ENCODE peak calls at places on chromosomes 6 and 20, in eight cellular contexts. S, Y, E, O, G, D, U and J are unnamed samples.
A peak's percentile ranks its signal among the peaks of the same experiment; 100 is the strongest.

GRCh38 chr6:50922579-50923525 is 104.2 kb downstream of the TFAP2B start:
- DNase-seq in S (no peak), Y (no peak), E (no peak), O (no peak), G (no peak), D (no peak), U (no peak), J (no peak)

GRCh38 chr20:49941456-49941855 is 5.3 kb downstream of the RNF114 start:
- DNase-seq in S (no peak), Y (no peak), E (peak; percentile 1), O (no peak), G (no peak), D (no peak), U (peak; percentile 40), J (no peak)

GRCh38 chr20:62216636-62217566 is 3.2 kb downstream of the HRH3 start:
- DNase-seq in S (no peak), Y (no peak), E (no peak), O (no peak), G (no peak), D (no peak), U (no peak), J (no peak)

GRCh38 chr6:42963855-42964605 is 3.5 kb downstream of the GNMT start:
- DNase-seq in S (peak; percentile 63), Y (no peak), E (no peak), O (no peak), G (no peak), D (no peak), U (no peak), J (no peak)

GRCh38 chr6:121666809-121667208 is 231.4 kb downstream of the GJA1 start:
- DNase-seq in S (peak; percentile 51), Y (peak; percentile 60), E (no peak), O (no peak), G (no peak), D (no peak), U (no peak), J (no peak)

GRCh38 chr20:15637971-15638754 is 935.1 kb downstream of the KIF16B start:
- DNase-seq in S (no peak), Y (no peak), E (no peak), O (no peak), G (no peak), D (peak; percentile 39), U (no peak), J (no peak)

GRCh38 chr6:15247750-15248450 is 2.0 kb downstream of the JARID2 start:
- DNase-seq in S (peak; percentile 54), Y (no peak), E (peak; percentile 80), O (no peak), G (peak; percentile 73), D (peak; percentile 36), U (peak; percentile 92), J (peak; percentile 15)

GRCh38 chr6:96939019-96939805 is 14.7 kb downstream of the KLHL32 start:
- DNase-seq in S (peak; percentile 28), Y (peak; percentile 67), E (no peak), O (no peak), G (no peak), D (no peak), U (no peak), J (no peak)

DNA sequence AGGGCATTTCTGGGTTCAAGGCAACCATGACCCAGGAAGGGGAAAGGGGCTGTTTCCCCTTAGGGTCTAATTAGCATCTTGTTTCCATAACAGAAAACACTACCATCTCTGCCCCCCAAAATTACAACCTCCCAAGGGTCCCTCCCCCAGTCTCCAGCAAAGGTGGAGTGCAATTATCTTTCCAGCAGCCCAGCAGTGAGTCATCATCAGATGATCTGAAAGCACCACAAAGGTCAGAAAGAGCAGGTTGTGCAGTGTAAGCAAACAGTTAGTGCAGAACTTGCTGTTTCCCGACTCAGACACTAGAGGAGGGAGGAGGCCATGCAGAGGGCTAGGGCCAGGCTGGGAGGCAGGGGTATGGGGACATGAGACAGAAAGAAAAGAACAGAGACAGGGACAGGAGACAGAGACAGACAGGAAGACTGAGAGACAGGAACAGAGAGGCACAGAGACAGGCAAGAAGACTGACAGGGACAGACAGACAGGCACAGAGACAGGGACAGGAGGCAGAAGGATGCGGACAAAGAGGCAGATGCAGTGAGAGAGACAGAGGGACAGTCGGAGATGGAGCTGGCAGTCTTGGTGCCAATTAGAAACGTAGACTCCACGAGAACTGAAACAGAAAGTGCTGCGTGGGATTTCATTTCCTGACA is 62.5 kb downstream of the PYGB start:
- DNase-seq in S (peak; percentile 95), Y (peak; percentile 73), E (peak; percentile 85), O (peak; percentile 67), G (no peak), D (no peak), U (no peak), J (peak; percentile 37)
- H3K4me3 ChIP-seq in S (peak overlapping the region; percentile 26), Y (peak overlapping the region; percentile 25), E (peak overlapping the region; percentile 0), O (peak overlapping the region; percentile 55), G (peak overlapping the region; percentile 15), D (no peak overlapping the region), U (no peak overlapping the region), J (peak overlapping the region; percentile 39)

GRCh38 chr20:34302723-34303528 is at the start of gene AHCY:
- DNase-seq in S (peak; percentile 98), Y (peak; percentile 95), E (peak; percentile 98), O (peak; percentile 82), G (peak; percentile 93), D (peak; percentile 98), U (peak; percentile 99), J (peak; percentile 84)
- TF ChIP-seq POLR2A in S (peak; percentile 89), Y (peak; percentile 47), E (no peak), O (peak; percentile 90), G (peak; percentile 63), D (peak; percentile 80), U (no peak), J (no peak)

DNA sequence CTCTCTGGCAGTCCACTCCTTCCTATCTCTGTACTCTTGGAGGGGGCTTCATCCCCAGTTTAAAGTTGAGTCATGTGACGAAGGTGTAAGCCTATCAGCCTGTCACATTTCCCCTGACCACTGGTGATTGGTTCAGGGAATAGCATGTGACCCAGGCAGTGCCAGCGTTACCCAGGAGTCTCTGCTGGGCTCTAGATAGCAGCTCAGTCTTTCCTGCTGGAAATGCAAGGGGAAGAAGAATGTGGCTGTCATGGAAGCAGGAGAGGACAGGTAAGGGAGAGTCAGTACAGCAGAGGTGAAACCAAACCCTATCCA is 35.6 kb upstream of the NFATC2 start:
- DNase-seq in S (no peak), Y (no peak), E (no peak), O (no peak), G (no peak), D (no peak), U (no peak), J (no peak)
- H3K4me3 ChIP-seq in S (no peak overlapping the region), Y (no peak overlapping the region), E (no peak overlapping the region), O (no peak overlapping the region), G (no peak overlapping the region), D (no peak overlapping the region), U (no peak overlapping the region), J (no peak overlapping the region)

GRCh38 chr20:59912609-59913008 is 20.8 kb downstream of the SYCP2 start:
- DNase-seq in S (no peak), Y (no peak), E (no peak), O (no peak), G (no peak), D (no peak), U (no peak), J (no peak)

GRCh38 chr20:59908855-59909254 is 24.6 kb downstream of the SYCP2 start:
- DNase-seq in S (no peak), Y (no peak), E (no peak), O (no peak), G (no peak), D (no peak), U (no peak), J (no peak)

DNA sequence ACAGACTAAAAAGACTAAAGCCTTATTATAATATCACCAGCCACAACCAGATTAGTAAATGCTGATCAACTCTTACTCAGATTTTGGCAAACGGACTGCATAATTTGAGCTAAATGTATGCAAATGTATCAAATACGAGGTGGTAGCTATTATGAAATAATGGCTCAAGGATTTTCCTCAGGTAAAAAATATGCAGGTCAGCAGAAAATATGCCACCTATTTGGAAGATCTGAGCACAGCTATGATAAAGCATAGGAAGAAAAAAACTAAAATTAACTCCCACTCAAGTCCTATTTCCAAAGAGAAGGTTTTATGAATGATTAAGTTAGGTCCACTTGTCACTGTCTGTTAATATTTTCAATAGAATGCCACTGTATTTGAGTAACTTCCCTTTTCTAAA is 22.4 kb downstream of the SYCP2 start:
- DNase-seq in S (no peak), Y (no peak), E (no peak), O (no peak), G (no peak), D (no peak), U (no peak), J (no peak)
- TF ChIP-seq POLR2A in S (no peak), Y (no peak), E (no peak), O (no peak), G (no peak), D (no peak), U (no peak), J (no peak)